ENCODE peak calls at places on chromosomes 11 and 22, in ten cellular contexts. O, H, M, V, C, Y, J, Q, Z and A are unnamed samples.

GRCh38 chr11:63610604-63611394 is 3.4 kb downstream of the PLAAT3 start:
- DNase-seq in V (peak), Q (no peak), J (no peak), Y (peak), Z (no peak), C (no peak), O (no peak), M (no peak), H (no peak), A (no peak)

GRCh38 chr11:111674941-111675340 is 72.7 kb downstream of the SIK2 start:
- DNase-seq in H (no peak), Q (no peak), V (no peak), C (no peak), J (no peak), M (no peak), Z (peak), O (no peak), Y (no peak), A (no peak)

GRCh38 chr11:64146036-64146943 is 19.6 kb downstream of the MACROD1 start:
- DNase-seq in H (peak), O (peak), Y (peak), J (no peak), Q (no peak), M (no peak), C (peak), V (no peak), Z (peak), A (no peak)

GRCh38 chr22:44964722-44965078 is 45.1 kb downstream of the PHF21B start:
- DNase-seq in M (no peak), Y (no peak), Q (no peak), O (no peak), Z (no peak), J (no peak), H (no peak), V (no peak), C (no peak), A (no peak)

GRCh38 chr11:35173011-35173511 is 34.1 kb downstream of the CD44 start:
- DNase-seq in C (no peak), J (no peak), Q (no peak), V (peak), O (peak), Z (peak), Y (no peak), M (no peak), H (peak), A (no peak)

GRCh38 chr11:62613275-62613864 is 313 bp downstream of the ROM1 start:
- DNase-seq in H (no peak), O (no peak), J (no peak), Q (no peak), Y (no peak), M (no peak), V (no peak), C (no peak), Z (no peak), A (no peak)

GRCh38 chr22:42964994-42965699 is 49.8 kb downstream of the PACSIN2 start:
- DNase-seq in J (no peak), O (no peak), Z (peak), Q (no peak), C (no peak), V (no peak), H (no peak), Y (no peak), M (no peak), A (no peak)

GRCh38 chr11:104402812-104403521 is 239.0 kb upstream of the PDGFD start:
- DNase-seq in V (no peak), Q (no peak), Z (no peak), H (no peak), J (peak), C (peak), Y (peak), O (no peak), M (no peak), A (no peak)

GRCh38 chr11:116093065-116093464 is 588.9 kb upstream of the CADM1 start:
- DNase-seq in Z (no peak), J (no peak), H (no peak), M (no peak), Q (no peak), Y (no peak), O (no peak), V (no peak), C (no peak), A (no peak)

GRCh38 chr11:65446446-65447277 is 24.1 kb downstream of the NEAT1 start:
- DNase-seq in H (peak), Q (peak), C (no peak), Y (no peak), V (no peak), O (no peak), Z (peak), M (no peak), J (peak), A (peak)

GRCh38 chr11:100593321-100593720 is 93.8 kb upstream of the ARHGAP42 start:
- DNase-seq in O (no peak), V (no peak), Y (no peak), C (peak), J (peak), Q (no peak), Z (peak), M (peak), H (no peak), A (no peak)

GRCh38 chr11:61787928-61788491 is 4.4 kb downstream of the TMEM258 start:
- DNase-seq in Y (peak), M (peak), H (no peak), V (no peak), O (peak), J (peak), Q (no peak), C (peak), Z (peak), A (peak)

GRCh38 chr11:12128191-12128841 is 17.9 kb downstream of the MICAL2 start:
- DNase-seq in J (no peak), Q (no peak), V (no peak), O (no peak), Y (no peak), H (no peak), M (no peak), Z (no peak), C (no peak), A (no peak)

GRCh38 chr22:21697021-21697771 is 31.4 kb downstream of the PPIL2 start:
- DNase-seq in V (no peak), C (no peak), J (no peak), M (no peak), Z (no peak), H (no peak), Q (no peak), O (no peak), Y (no peak), A (no peak)

GRCh38 chr11:47355283-47356128 is 3.0 kb upstream of the MYBPC3 start:
- DNase-seq in O (peak), Z (peak), Q (peak), V (peak), Y (peak), C (peak), H (no peak), M (peak), J (peak), A (peak)

GRCh38 chr11:64857485-64857884 is 13.0 kb upstream of the CDC42BPG start:
- DNase-seq in V (no peak), Q (no peak), Y (no peak), J (no peak), O (no peak), M (no peak), C (no peak), Z (no peak), H (no peak), A (no peak)

GRCh38 chr22:30267382-30268302 is 991 bp upstream of the OSM start:
- DNase-seq in C (no peak), Z (no peak), V (no peak), Q (no peak), J (no peak), Y (no peak), H (no peak), O (no peak), M (no peak), A (no peak)

GRCh38 chr11:125481531-125481930 is 14.5 kb downstream of the FEZ1 start:
- DNase-seq in C (no peak), Y (no peak), O (no peak), H (no peak), Z (no peak), Q (no peak), J (no peak), M (no peak), V (no peak), A (no peak)

GRCh38 chr11:13140873-13141655 is 131.9 kb downstream of the RASSF10 start:
- DNase-seq in C (no peak), H (no peak), Z (peak), O (peak), J (peak), Q (no peak), M (no peak), Y (peak), V (no peak), A (no peak)

GRCh38 chr22:24984122-24984521 is 31.6 kb downstream of the KIAA1671 start:
- DNase-seq in M (no peak), J (no peak), Y (no peak), V (no peak), O (no peak), Z (no peak), H (no peak), Q (no peak), C (no peak), A (no peak)

GRCh38 chr11:16856022-16856471 is 117.6 kb downstream of the C11orf58 start:
- DNase-seq in M (no peak), H (no peak), J (no peak), C (no peak), V (no peak), Z (no peak), Q (no peak), O (no peak), Y (no peak), A (no peak)

GRCh38 chr11:84398017-84398626 is 1112.0 kb upstream of the CCDC90B start:
- DNase-seq in M (no peak), C (peak), O (no peak), J (peak), V (no peak), H (no peak), Q (no peak), Z (peak), Y (peak), A (no peak)

GRCh38 chr22:34502821-34503220 is 563.1 kb upstream of the ISX start:
- DNase-seq in V (no peak), J (no peak), Q (no peak), H (no peak), C (no peak), Z (no peak), Y (peak), M (no peak), O (no peak), A (no peak)

GRCh38 chr22:21632237-21632895 is at the start of gene CCDC116:
- DNase-seq in Q (no peak), V (no peak), H (no peak), Z (no peak), C (no peak), J (no peak), O (no peak), Y (peak), M (no peak), A (no peak)

GRCh38 chr11:99418927-99419707 is 398.4 kb downstream of the CNTN5 start:
- DNase-seq in H (no peak), O (no peak), Y (peak), Q (no peak), M (no peak), J (peak), Z (no peak), V (no peak), C (no peak), A (no peak)

GRCh38 chr11:16612801-16613400 is 125.5 kb upstream of the C11orf58 start:
- DNase-seq in Y (no peak), Q (no peak), C (no peak), O (no peak), Z (peak), J (peak), M (no peak), V (no peak), H (no peak), A (no peak)

GRCh38 chr11:122186439-122187080 is 70.5 kb upstream of the BLID start:
- DNase-seq in Q (peak), C (no peak), Y (peak), V (no peak), H (no peak), J (peak), Z (peak), M (peak), O (no peak), A (peak)

GRCh38 chr11:20854214-20854613 is 184.8 kb downstream of the NELL1 start:
- DNase-seq in C (no peak), M (no peak), V (no peak), J (no peak), Z (no peak), Q (no peak), Y (no peak), H (no peak), O (no peak), A (no peak)

GRCh38 chr11:6719588-6719987 is 36.4 kb upstream of the MRPL17 start:
- DNase-seq in Z (no peak), O (no peak), M (no peak), H (no peak), Q (no peak), V (no peak), C (no peak), Y (no peak), J (no peak), A (peak)

GRCh38 chr11:71936825-71937224 is 8.0 kb downstream of the RNF121 start:
- DNase-seq in C (no peak), M (no peak), Q (peak), O (no peak), H (no peak), V (no peak), J (peak), Y (no peak), Z (peak), A (no peak)

GRCh38 chr22:36583546-36583945 is 54.6 kb upstream of the EIF3D start:
- DNase-seq in M (no peak), J (no peak), C (no peak), Q (no peak), O (no peak), V (no peak), H (no peak), Z (no peak), Y (no peak), A (no peak)

GRCh38 chr22:46245515-46245914 is 4.6 kb downstream of the CDPF1 start:
- DNase-seq in J (no peak), V (peak), M (no peak), H (no peak), Y (no peak), O (no peak), C (no peak), Q (no peak), Z (no peak), A (no peak)